ENCODE peak calls at places on chromosomes 4 and X, in nine cellular contexts. One of them, this sample, is unnamed.

GRCh38 chr4:56655209-56655626 is 25.9 kb downstream of the HOPX start:
- DNase-seq in activated T-cell treated with anti-CD3 and anti-CD28 coated beads for 4 hours: no peak
- DNase-seq in T-helper 1 cell: no peak
- DNase-seq in SW480: no peak
- DNase-seq in Right ventricle myocardium superior: peak; percentile 52
- DNase-seq in nephron progenitor cell: peak; percentile 73
- DNase-seq in choroid plexus epithelial cell: no peak
- DNase-seq in activated CD4-positive, alpha-beta T cell treated with anti-CD3 and anti-CD28 coated beads for 24 hours: no peak
- DNase-seq in NCI-H1092 treated with DMSO at 0.1 percent for 48 hours: peak; percentile 37
- DNase-seq in this sample: no peak

GRCh38 chrX:153582896-153583295 is 16.0 kb downstream of the CCNQ start:
- DNase-seq in T-helper 1 cell: peak; percentile 61
- DNase-seq in SW480: peak; percentile 23
- DNase-seq in Right ventricle myocardium superior: peak; percentile 62
- DNase-seq in activated CD4-positive, alpha-beta T cell treated with anti-CD3 and anti-CD28 coated beads for 24 hours: peak; percentile 49
- DNase-seq in nephron progenitor cell: peak; percentile 48
- DNase-seq in choroid plexus epithelial cell: peak; percentile 58
- DNase-seq in activated T-cell treated with anti-CD3 and anti-CD28 coated beads for 4 hours: peak; percentile 30
- DNase-seq in NCI-H1092 treated with DMSO at 0.1 percent for 48 hours: no peak
- DNase-seq in this sample: peak; percentile 66

GRCh38 chr4:163556650-163557391 is 62.3 kb downstream of the TMA16 start:
- DNase-seq in choroid plexus epithelial cell: no peak
- DNase-seq in nephron progenitor cell: no peak
- DNase-seq in activated T-cell treated with anti-CD3 and anti-CD28 coated beads for 4 hours: no peak
- DNase-seq in NCI-H1092 treated with DMSO at 0.1 percent for 48 hours: no peak
- DNase-seq in activated CD4-positive, alpha-beta T cell treated with anti-CD3 and anti-CD28 coated beads for 24 hours: no peak
- DNase-seq in T-helper 1 cell: no peak
- DNase-seq in Right ventricle myocardium superior: no peak
- DNase-seq in SW480: no peak
- DNase-seq in this sample: no peak

GRCh38 chr4:145882594-145882993 is 56.0 kb downstream of the ZNF827 start:
- DNase-seq in activated CD4-positive, alpha-beta T cell treated with anti-CD3 and anti-CD28 coated beads for 24 hours: no peak
- DNase-seq in choroid plexus epithelial cell: no peak
- DNase-seq in NCI-H1092 treated with DMSO at 0.1 percent for 48 hours: no peak
- DNase-seq in Right ventricle myocardium superior: no peak
- DNase-seq in SW480: no peak
- DNase-seq in activated T-cell treated with anti-CD3 and anti-CD28 coated beads for 4 hours: no peak
- DNase-seq in nephron progenitor cell: no peak
- DNase-seq in T-helper 1 cell: no peak
- DNase-seq in this sample: no peak

GRCh38 chrX:123425471-123425870 is 241.4 kb downstream of the GRIA3 start:
- DNase-seq in nephron progenitor cell: no peak
- DNase-seq in Right ventricle myocardium superior: no peak
- DNase-seq in choroid plexus epithelial cell: peak; percentile 20
- DNase-seq in SW480: no peak
- DNase-seq in T-helper 1 cell: no peak
- DNase-seq in NCI-H1092 treated with DMSO at 0.1 percent for 48 hours: no peak
- DNase-seq in activated T-cell treated with anti-CD3 and anti-CD28 coated beads for 4 hours: no peak
- DNase-seq in activated CD4-positive, alpha-beta T cell treated with anti-CD3 and anti-CD28 coated beads for 24 hours: no peak
- DNase-seq in this sample: no peak

GRCh38 chr4:85725727-85726170 is 250.8 kb downstream of the ARHGAP24 start:
- DNase-seq in SW480: no peak
- DNase-seq in activated CD4-positive, alpha-beta T cell treated with anti-CD3 and anti-CD28 coated beads for 24 hours: no peak
- DNase-seq in activated T-cell treated with anti-CD3 and anti-CD28 coated beads for 4 hours: no peak
- DNase-seq in nephron progenitor cell: no peak
- DNase-seq in T-helper 1 cell: no peak
- DNase-seq in choroid plexus epithelial cell: peak; percentile 16
- DNase-seq in NCI-H1092 treated with DMSO at 0.1 percent for 48 hours: no peak
- DNase-seq in Right ventricle myocardium superior: peak; percentile 73
- DNase-seq in this sample: peak; percentile 58

GRCh38 chrX:23784487-23785301 is 1.7 kb downstream of the SAT1 start:
- DNase-seq in T-helper 1 cell: no peak
- DNase-seq in NCI-H1092 treated with DMSO at 0.1 percent for 48 hours: no peak
- DNase-seq in SW480: no peak
- DNase-seq in nephron progenitor cell: no peak
- DNase-seq in Right ventricle myocardium superior: no peak
- DNase-seq in activated CD4-positive, alpha-beta T cell treated with anti-CD3 and anti-CD28 coated beads for 24 hours: no peak
- DNase-seq in activated T-cell treated with anti-CD3 and anti-CD28 coated beads for 4 hours: no peak
- DNase-seq in choroid plexus epithelial cell: peak; percentile 89
- DNase-seq in this sample: no peak

GRCh38 chrX:18707442-18708049 is at the start of gene PPEF1:
- DNase-seq in activated CD4-positive, alpha-beta T cell treated with anti-CD3 and anti-CD28 coated beads for 24 hours: no peak
- DNase-seq in T-helper 1 cell: no peak
- DNase-seq in NCI-H1092 treated with DMSO at 0.1 percent for 48 hours: no peak
- DNase-seq in activated T-cell treated with anti-CD3 and anti-CD28 coated beads for 4 hours: no peak
- DNase-seq in Right ventricle myocardium superior: no peak
- DNase-seq in SW480: no peak
- DNase-seq in choroid plexus epithelial cell: peak; percentile 10
- DNase-seq in nephron progenitor cell: no peak
- DNase-seq in this sample: no peak

GRCh38 chrX:25015486-25016360 is at the start of gene ARX:
- DNase-seq in activated T-cell treated with anti-CD3 and anti-CD28 coated beads for 4 hours: no peak
- DNase-seq in NCI-H1092 treated with DMSO at 0.1 percent for 48 hours: peak; percentile 45
- DNase-seq in nephron progenitor cell: peak; percentile 82
- DNase-seq in Right ventricle myocardium superior: no peak
- DNase-seq in activated CD4-positive, alpha-beta T cell treated with anti-CD3 and anti-CD28 coated beads for 24 hours: no peak
- DNase-seq in T-helper 1 cell: no peak
- DNase-seq in choroid plexus epithelial cell: peak; percentile 30
- DNase-seq in SW480: no peak
- DNase-seq in this sample: no peak

This sample was measured in stimulated activated naive B cell treated with anti-CD40 and anti-IgM and Interleukin-4, amounts not matched to agents 10 μg/mL and 1 μg/mL and 100 μg/mL, for 72 hours.